ENCODE peak calls at places on chromosomes 5 and 9, in ten cellular contexts. One of them, this sample, is unnamed.

GRCh38 chr9:97773723-97774122 is 76.6 kb upstream of the XPA start:
- DNase-seq in OCI-M1: peak; percentile 54
- DNase-seq in astrocyte: peak; percentile 35
- DNase-seq in GM04504: no peak
- DNase-seq in amniotic stem cell: no peak
- DNase-seq in cardiac fibroblast: peak; percentile 59
- DNase-seq in activated naive CD4-positive, alpha-beta T cell: no peak
- DNase-seq in mucosa of gallbladder: no peak
- DNase-seq in NCI-H1417: no peak
- DNase-seq in T-helper 2 cell: no peak
- DNase-seq in this sample: no peak

GRCh38 chr5:90602681-90603080 is 44.1 kb downstream of the ADGRV1 start:
- DNase-seq in OCI-M1: no peak
- DNase-seq in astrocyte: no peak
- DNase-seq in GM04504: no peak
- DNase-seq in amniotic stem cell: no peak
- DNase-seq in cardiac fibroblast: no peak
- DNase-seq in activated naive CD4-positive, alpha-beta T cell: no peak
- DNase-seq in mucosa of gallbladder: no peak
- DNase-seq in NCI-H1417: no peak
- DNase-seq in T-helper 2 cell: no peak
- DNase-seq in this sample: no peak

GRCh38 chr9:1208185-1208584 is 158.0 kb downstream of the DMRT2 start:
- DNase-seq in OCI-M1: no peak
- DNase-seq in astrocyte: peak; percentile 42
- DNase-seq in GM04504: no peak
- DNase-seq in amniotic stem cell: no peak
- DNase-seq in cardiac fibroblast: no peak
- DNase-seq in activated naive CD4-positive, alpha-beta T cell: no peak
- DNase-seq in mucosa of gallbladder: no peak
- DNase-seq in NCI-H1417: no peak
- DNase-seq in T-helper 2 cell: no peak
- DNase-seq in this sample: no peak

GRCh38 chr9:115117999-115118470 is at the start of gene TNC:
- DNase-seq in OCI-M1: no peak
- DNase-seq in astrocyte: peak; percentile 89
- DNase-seq in GM04504: no peak
- DNase-seq in amniotic stem cell: peak; percentile 59
- DNase-seq in cardiac fibroblast: peak; percentile 70
- DNase-seq in activated naive CD4-positive, alpha-beta T cell: no peak
- DNase-seq in mucosa of gallbladder: peak; percentile 34
- DNase-seq in NCI-H1417: peak; percentile 73
- DNase-seq in T-helper 2 cell: no peak
- DNase-seq in this sample: peak; percentile 67

GRCh38 chr9:129353697-129354336 is 175.8 kb upstream of the IER5L start:
- DNase-seq in OCI-M1: no peak
- DNase-seq in astrocyte: no peak
- DNase-seq in GM04504: no peak
- DNase-seq in amniotic stem cell: no peak
- DNase-seq in cardiac fibroblast: peak; percentile 37
- DNase-seq in activated naive CD4-positive, alpha-beta T cell: no peak
- DNase-seq in mucosa of gallbladder: no peak
- DNase-seq in NCI-H1417: no peak
- DNase-seq in T-helper 2 cell: no peak
- DNase-seq in this sample: no peak

GRCh38 chr5:151855701-151856100 is 69.0 kb downstream of the GLRA1 start:
- DNase-seq in OCI-M1: no peak
- DNase-seq in astrocyte: no peak
- DNase-seq in GM04504: no peak
- DNase-seq in amniotic stem cell: no peak
- DNase-seq in cardiac fibroblast: no peak
- DNase-seq in activated naive CD4-positive, alpha-beta T cell: no peak
- DNase-seq in mucosa of gallbladder: no peak
- DNase-seq in NCI-H1417: no peak
- DNase-seq in T-helper 2 cell: no peak
- DNase-seq in this sample: no peak

GRCh38 chr9:3397726-3398125 is 128.1 kb downstream of the RFX3 start:
- DNase-seq in OCI-M1: peak; percentile 93
- DNase-seq in astrocyte: no peak
- DNase-seq in GM04504: no peak
- DNase-seq in amniotic stem cell: no peak
- DNase-seq in cardiac fibroblast: no peak
- DNase-seq in activated naive CD4-positive, alpha-beta T cell: no peak
- DNase-seq in mucosa of gallbladder: no peak
- DNase-seq in NCI-H1417: no peak
- DNase-seq in T-helper 2 cell: no peak
- DNase-seq in this sample: no peak

GRCh38 chr5:143920772-143921171 is 108.8 kb downstream of the HMHB1 start:
- DNase-seq in OCI-M1: no peak
- DNase-seq in astrocyte: peak; percentile 56
- DNase-seq in GM04504: no peak
- DNase-seq in amniotic stem cell: no peak
- DNase-seq in cardiac fibroblast: no peak
- DNase-seq in activated naive CD4-positive, alpha-beta T cell: no peak
- DNase-seq in mucosa of gallbladder: no peak
- DNase-seq in NCI-H1417: no peak
- DNase-seq in T-helper 2 cell: no peak
- DNase-seq in this sample: peak; percentile 16

GRCh38 chr9:16704096-16704488 is 166.4 kb downstream of the BNC2 start:
- DNase-seq in OCI-M1: no peak
- DNase-seq in astrocyte: no peak
- DNase-seq in GM04504: no peak
- DNase-seq in amniotic stem cell: no peak
- DNase-seq in cardiac fibroblast: peak; percentile 40
- DNase-seq in activated naive CD4-positive, alpha-beta T cell: no peak
- DNase-seq in mucosa of gallbladder: no peak
- DNase-seq in NCI-H1417: no peak
- DNase-seq in T-helper 2 cell: no peak
- DNase-seq in this sample: no peak

GRCh38 chr9:12464368-12464767 is 228.8 kb upstream of the TYRP1 start:
- DNase-seq in OCI-M1: no peak
- DNase-seq in astrocyte: no peak
- DNase-seq in GM04504: no peak
- DNase-seq in amniotic stem cell: no peak
- DNase-seq in cardiac fibroblast: no peak
- DNase-seq in activated naive CD4-positive, alpha-beta T cell: no peak
- DNase-seq in mucosa of gallbladder: no peak
- DNase-seq in NCI-H1417: peak; percentile 1
- DNase-seq in T-helper 2 cell: no peak
- DNase-seq in this sample: no peak

GRCh38 chr5:77087484-77088291 is 603 bp upstream of the ZBED3 start:
- DNase-seq in OCI-M1: no peak
- DNase-seq in astrocyte: peak; percentile 29
- DNase-seq in GM04504: no peak
- DNase-seq in amniotic stem cell: no peak
- DNase-seq in cardiac fibroblast: peak; percentile 73
- DNase-seq in activated naive CD4-positive, alpha-beta T cell: no peak
- DNase-seq in mucosa of gallbladder: peak; percentile 19
- DNase-seq in NCI-H1417: no peak
- DNase-seq in T-helper 2 cell: no peak
- DNase-seq in this sample: no peak

GRCh38 chr9:121398374-121398773 is 28.3 kb upstream of the STOM start:
- DNase-seq in OCI-M1: no peak
- DNase-seq in astrocyte: peak; percentile 100
- DNase-seq in GM04504: peak; percentile 94
- DNase-seq in amniotic stem cell: peak; percentile 92
- DNase-seq in cardiac fibroblast: peak; percentile 61
- DNase-seq in activated naive CD4-positive, alpha-beta T cell: no peak
- DNase-seq in mucosa of gallbladder: no peak
- DNase-seq in NCI-H1417: no peak
- DNase-seq in T-helper 2 cell: no peak
- DNase-seq in this sample: peak; percentile 97

GRCh38 chr5:133245191-133246052 is 193.6 kb downstream of the HSPA4 start:
- DNase-seq in OCI-M1: no peak
- DNase-seq in astrocyte: peak; percentile 98
- DNase-seq in GM04504: peak; percentile 46
- DNase-seq in amniotic stem cell: peak; percentile 26
- DNase-seq in cardiac fibroblast: peak; percentile 62
- DNase-seq in activated naive CD4-positive, alpha-beta T cell: no peak
- DNase-seq in mucosa of gallbladder: no peak
- DNase-seq in NCI-H1417: peak; percentile 28
- DNase-seq in T-helper 2 cell: no peak
- DNase-seq in this sample: peak; percentile 60

GRCh38 chr9:124202447-124202971 is 55.2 kb upstream of the NEK6 start:
- DNase-seq in OCI-M1: peak; percentile 98
- DNase-seq in astrocyte: no peak
- DNase-seq in GM04504: no peak
- DNase-seq in amniotic stem cell: no peak
- DNase-seq in cardiac fibroblast: peak; percentile 52
- DNase-seq in activated naive CD4-positive, alpha-beta T cell: no peak
- DNase-seq in mucosa of gallbladder: peak; percentile 51
- DNase-seq in NCI-H1417: no peak
- DNase-seq in T-helper 2 cell: no peak
- DNase-seq in this sample: no peak

GRCh38 chr9:92736816-92737606 is 27.6 kb downstream of the BICD2 start:
- DNase-seq in OCI-M1: no peak
- DNase-seq in astrocyte: peak; percentile 51
- DNase-seq in GM04504: no peak
- DNase-seq in amniotic stem cell: no peak
- DNase-seq in cardiac fibroblast: peak; percentile 44
- DNase-seq in activated naive CD4-positive, alpha-beta T cell: no peak
- DNase-seq in mucosa of gallbladder: no peak
- DNase-seq in NCI-H1417: no peak
- DNase-seq in T-helper 2 cell: no peak
- DNase-seq in this sample: peak; percentile 80

GRCh38 chr5:137320056-137321045 is 178.8 kb downstream of the SPOCK1 start:
- DNase-seq in OCI-M1: peak; percentile 64
- DNase-seq in astrocyte: peak; percentile 68
- DNase-seq in GM04504: peak; percentile 35
- DNase-seq in amniotic stem cell: no peak
- DNase-seq in cardiac fibroblast: peak; percentile 78
- DNase-seq in activated naive CD4-positive, alpha-beta T cell: no peak
- DNase-seq in mucosa of gallbladder: peak; percentile 57
- DNase-seq in NCI-H1417: peak; percentile 28
- DNase-seq in T-helper 2 cell: no peak
- DNase-seq in this sample: peak; percentile 37

GRCh38 chr5:116557669-116558271 is 16.9 kb downstream of the SEMA6A start:
- DNase-seq in OCI-M1: peak; percentile 23
- DNase-seq in astrocyte: no peak
- DNase-seq in GM04504: no peak
- DNase-seq in amniotic stem cell: peak; percentile 12
- DNase-seq in cardiac fibroblast: peak; percentile 30
- DNase-seq in activated naive CD4-positive, alpha-beta T cell: no peak
- DNase-seq in mucosa of gallbladder: no peak
- DNase-seq in NCI-H1417: no peak
- DNase-seq in T-helper 2 cell: no peak
- DNase-seq in this sample: no peak

GRCh38 chr5:57816108-57816507 is 333.5 kb upstream of the ACTBL2 start:
- DNase-seq in OCI-M1: peak; percentile 32
- DNase-seq in astrocyte: peak; percentile 99
- DNase-seq in GM04504: peak; percentile 95
- DNase-seq in amniotic stem cell: peak; percentile 85
- DNase-seq in cardiac fibroblast: peak; percentile 89
- DNase-seq in activated naive CD4-positive, alpha-beta T cell: no peak
- DNase-seq in mucosa of gallbladder: no peak
- DNase-seq in NCI-H1417: no peak
- DNase-seq in T-helper 2 cell: no peak
- DNase-seq in this sample: peak; percentile 97

GRCh38 chr5:68289576-68289975 is 74.0 kb downstream of the PIK3R1 start:
- DNase-seq in OCI-M1: no peak
- DNase-seq in astrocyte: no peak
- DNase-seq in GM04504: no peak
- DNase-seq in amniotic stem cell: no peak
- DNase-seq in cardiac fibroblast: no peak
- DNase-seq in activated naive CD4-positive, alpha-beta T cell: no peak
- DNase-seq in mucosa of gallbladder: no peak
- DNase-seq in NCI-H1417: no peak
- DNase-seq in T-helper 2 cell: no peak
- DNase-seq in this sample: no peak

GRCh38 chr9:34522091-34522887 is 501 bp downstream of the ENHO start:
- DNase-seq in OCI-M1: no peak
- DNase-seq in astrocyte: no peak
- DNase-seq in GM04504: no peak
- DNase-seq in amniotic stem cell: no peak
- DNase-seq in cardiac fibroblast: no peak
- DNase-seq in activated naive CD4-positive, alpha-beta T cell: no peak
- DNase-seq in mucosa of gallbladder: no peak
- DNase-seq in NCI-H1417: no peak
- DNase-seq in T-helper 2 cell: no peak
- DNase-seq in this sample: no peak

GRCh38 chr9:125746017-125746773 is 978 bp upstream of the PBX3 start:
- DNase-seq in OCI-M1: peak; percentile 83
- DNase-seq in astrocyte: peak; percentile 86
- DNase-seq in GM04504: peak; percentile 85
- DNase-seq in amniotic stem cell: peak; percentile 71
- DNase-seq in cardiac fibroblast: peak; percentile 96
- DNase-seq in activated naive CD4-positive, alpha-beta T cell: peak; percentile 76
- DNase-seq in mucosa of gallbladder: peak; percentile 93
- DNase-seq in NCI-H1417: peak; percentile 98
- DNase-seq in T-helper 2 cell: peak; percentile 86
- DNase-seq in this sample: peak; percentile 96

GRCh38 chr5:105952875-105953274 is 1717.9 kb downstream of the EFNA5 start:
- DNase-seq in OCI-M1: no peak
- DNase-seq in astrocyte: no peak
- DNase-seq in GM04504: peak; percentile 1
- DNase-seq in amniotic stem cell: no peak
- DNase-seq in cardiac fibroblast: peak; percentile 68
- DNase-seq in activated naive CD4-positive, alpha-beta T cell: no peak
- DNase-seq in mucosa of gallbladder: no peak
- DNase-seq in NCI-H1417: peak; percentile 72
- DNase-seq in T-helper 2 cell: no peak
- DNase-seq in this sample: no peak

GRCh38 chr5:50962934-50963646 is 296.7 kb downstream of the PARP8 start:
- DNase-seq in OCI-M1: peak; percentile 91
- DNase-seq in astrocyte: no peak
- DNase-seq in GM04504: peak; percentile 18
- DNase-seq in amniotic stem cell: peak; percentile 3
- DNase-seq in cardiac fibroblast: peak; percentile 61
- DNase-seq in activated naive CD4-positive, alpha-beta T cell: peak; percentile 11
- DNase-seq in mucosa of gallbladder: peak; percentile 62
- DNase-seq in NCI-H1417: peak; percentile 75
- DNase-seq in T-helper 2 cell: no peak
- DNase-seq in this sample: peak; percentile 28

GRCh38 chr5:113119271-113119924 is 142.8 kb downstream of the DCP2 start:
- DNase-seq in OCI-M1: no peak
- DNase-seq in astrocyte: no peak
- DNase-seq in GM04504: no peak
- DNase-seq in amniotic stem cell: no peak
- DNase-seq in cardiac fibroblast: peak; percentile 54
- DNase-seq in activated naive CD4-positive, alpha-beta T cell: no peak
- DNase-seq in mucosa of gallbladder: peak; percentile 29
- DNase-seq in NCI-H1417: no peak
- DNase-seq in T-helper 2 cell: no peak
- DNase-seq in this sample: no peak

GRCh38 chr9:98867434-98868168 is 60.1 kb downstream of the GALNT12 start:
- DNase-seq in OCI-M1: peak; percentile 96
- DNase-seq in astrocyte: peak; percentile 87
- DNase-seq in GM04504: peak; percentile 95
- DNase-seq in amniotic stem cell: peak; percentile 53
- DNase-seq in cardiac fibroblast: peak; percentile 95
- DNase-seq in activated naive CD4-positive, alpha-beta T cell: no peak
- DNase-seq in mucosa of gallbladder: peak; percentile 76
- DNase-seq in NCI-H1417: no peak
- DNase-seq in T-helper 2 cell: no peak
- DNase-seq in this sample: peak; percentile 51

GRCh38 chr5:74833537-74834266 is 32.5 kb downstream of the FAM169A start:
- DNase-seq in OCI-M1: no peak
- DNase-seq in astrocyte: no peak
- DNase-seq in GM04504: no peak
- DNase-seq in amniotic stem cell: no peak
- DNase-seq in cardiac fibroblast: no peak
- DNase-seq in activated naive CD4-positive, alpha-beta T cell: no peak
- DNase-seq in mucosa of gallbladder: peak; percentile 56
- DNase-seq in NCI-H1417: no peak
- DNase-seq in T-helper 2 cell: no peak
- DNase-seq in this sample: no peak

GRCh38 chr9:2967779-2968178 is 123.9 kb upstream of the PUM3 start:
- DNase-seq in OCI-M1: no peak
- DNase-seq in astrocyte: no peak
- DNase-seq in GM04504: no peak
- DNase-seq in amniotic stem cell: no peak
- DNase-seq in cardiac fibroblast: no peak
- DNase-seq in activated naive CD4-positive, alpha-beta T cell: no peak
- DNase-seq in mucosa of gallbladder: no peak
- DNase-seq in NCI-H1417: no peak
- DNase-seq in T-helper 2 cell: no peak
- DNase-seq in this sample: peak; percentile 79

GRCh38 chr5:13359326-13359725 is 585.2 kb downstream of the DNAH5 start:
- DNase-seq in OCI-M1: no peak
- DNase-seq in astrocyte: peak; percentile 77
- DNase-seq in GM04504: peak; percentile 40
- DNase-seq in amniotic stem cell: no peak
- DNase-seq in cardiac fibroblast: no peak
- DNase-seq in activated naive CD4-positive, alpha-beta T cell: no peak
- DNase-seq in mucosa of gallbladder: no peak
- DNase-seq in NCI-H1417: no peak
- DNase-seq in T-helper 2 cell: no peak
- DNase-seq in this sample: no peak

This sample was measured in NCI-H226.